ENCODE peak calls at places on chromosomes 5 and 9, in ten cellular contexts. Y, T, S, U, X, A, J, E, R and L are unnamed samples.
A peak's percentile ranks its signal among the peaks of the same experiment; 100 is the strongest.

GRCh38 chr9:12880406-12881016 is 105.7 kb downstream of the LURAP1L start:
- DNase-seq in Y (no peak), R (no peak), S (no peak), T (no peak), U (no peak), E (no peak), X (no peak), A (peak; percentile 31), J (no peak), L (no peak)

GRCh38 chr9:128108784-128109709 is 18.5 kb downstream of the PTGES2 start:
- DNase-seq in U (no peak), X (no peak), S (no peak), E (no peak), T (no peak), A (no peak), Y (no peak), R (no peak), J (peak; percentile 7), L (no peak)

GRCh38 chr9:16824545-16825041 is 45.9 kb downstream of the BNC2 start:
- DNase-seq in X (no peak), S (no peak), R (no peak), U (no peak), A (peak; percentile 33), J (no peak), E (no peak), T (peak; percentile 94), Y (no peak), L (no peak)

GRCh38 chr5:74567351-74567870 is 73.1 kb downstream of the ENC1 start:
- DNase-seq in E (no peak), R (no peak), S (no peak), X (no peak), U (no peak), A (no peak), T (no peak), J (peak; percentile 16), Y (no peak), L (no peak)

GRCh38 chr9:114477642-114478041 is 27.6 kb downstream of the WHRN start:
- DNase-seq in Y (no peak), A (no peak), U (no peak), E (no peak), T (no peak), S (no peak), J (no peak), R (no peak), X (no peak), L (no peak)

GRCh38 chr9:115042781-115043509 is 75.0 kb downstream of the TNC start:
- DNase-seq in A (peak; percentile 27), T (no peak), Y (no peak), E (peak; percentile 15), U (no peak), S (no peak), J (no peak), X (no peak), R (no peak), L (no peak)

GRCh38 chr5:78803386-78803785 is 154.8 kb upstream of the LHFPL2 start:
- DNase-seq in J (peak; percentile 42), S (peak; percentile 56), Y (no peak), R (no peak), X (no peak), U (no peak), E (no peak), T (no peak), A (no peak), L (peak; percentile 84)

GRCh38 chr9:116100711-116101111 is 52.9 kb upstream of the PAPPA start:
- DNase-seq in Y (no peak), E (no peak), X (no peak), S (no peak), J (no peak), A (no peak), U (no peak), T (no peak), R (no peak), L (no peak)

GRCh38 chr5:120684749-120685415 is 220.8 kb downstream of the PRR16 start:
- DNase-seq in T (no peak), A (no peak), R (no peak), S (no peak), J (no peak), U (no peak), E (no peak), X (no peak), Y (no peak), L (no peak)

GRCh38 chr9:35844628-35845301 is 15.7 kb downstream of the TMEM8B start:
- DNase-seq in A (peak; percentile 70), Y (peak; percentile 4), U (peak; percentile 34), T (peak; percentile 26), X (no peak), S (peak; percentile 83), E (no peak), R (no peak), J (peak; percentile 43), L (no peak)

GRCh38 chr9:91186311-91187101 is 175.2 kb downstream of the AUH start:
- DNase-seq in T (no peak), R (no peak), E (no peak), S (peak; percentile 42), Y (no peak), J (no peak), X (no peak), A (no peak), U (no peak), L (peak; percentile 34)

GRCh38 chr9:87267701-87268100 is 230.0 kb upstream of the DAPK1 start:
- DNase-seq in U (no peak), Y (no peak), S (peak; percentile 52), A (peak; percentile 91), E (no peak), R (no peak), X (no peak), J (no peak), T (no peak), L (no peak)

GRCh38 chr9:103789686-103790085 is 304.4 kb upstream of the SMC2 start:
- DNase-seq in R (no peak), A (no peak), Y (no peak), E (no peak), J (no peak), T (no peak), S (no peak), X (no peak), U (no peak), L (no peak)

GRCh38 chr5:23994581-23995370 is 487.4 kb downstream of the PRDM9 start:
- DNase-seq in Y (no peak), R (no peak), S (no peak), A (no peak), X (no peak), E (no peak), U (peak; percentile 72), T (no peak), J (no peak), L (no peak)

GRCh38 chr5:143284002-143284401 is 119.5 kb downstream of the NR3C1 start:
- DNase-seq in E (no peak), J (no peak), R (no peak), A (no peak), U (no peak), Y (no peak), X (no peak), T (no peak), S (no peak), L (no peak)

GRCh38 chr9:68981825-68982224 is 32.1 kb downstream of the PRKACG start:
- DNase-seq in S (no peak), J (no peak), E (no peak), T (peak; percentile 96), R (no peak), A (no peak), U (no peak), X (no peak), Y (no peak), L (no peak)

GRCh38 chr5:37839441-37840035 is 303 bp downstream of the GDNF start:
- DNase-seq in E (no peak), X (peak; percentile 73), A (no peak), S (peak; percentile 34), T (no peak), R (peak; percentile 30), Y (no peak), U (peak; percentile 69), J (peak; percentile 47), L (peak; percentile 60)

GRCh38 chr9:2802494-2802921 is 41.4 kb downstream of the PUM3 start:
- DNase-seq in A (no peak), U (no peak), T (no peak), E (no peak), J (no peak), Y (no peak), X (no peak), R (no peak), S (no peak), L (no peak)

GRCh38 chr5:73395274-73395673 is 53.3 kb downstream of the FOXD1 start:
- DNase-seq in Y (no peak), S (no peak), E (no peak), U (no peak), A (no peak), T (no peak), J (no peak), R (no peak), X (no peak), L (no peak)